ENCODE peak calls at places on chromosomes 2 and 18, in seven cellular contexts. H is neural crest cell; Q is NCI-H69; J is CD8-positive, alpha-beta T cell; A is neuronal stem cell; P is psoas muscle; T is mucosa of gallbladder. C is an unnamed sample.

GRCh38 chr18:34595673-34596072 is 114.4 kb upstream of the DTNA start:
- DNase-seq in Q (peak), H (no peak), T (no peak), P (no peak), A (no peak), J (no peak), C (no peak)

GRCh38 chr2:119227346-119227745 is 3.7 kb downstream of the STEAP3 start:
- DNase-seq in H (no peak), J (no peak), T (no peak), P (no peak), A (no peak), Q (no peak), C (no peak)

GRCh38 chr18:45107425-45107824 is 426.7 kb downstream of the SETBP1 start:
- DNase-seq in T (no peak), J (no peak), Q (no peak), P (no peak), A (no peak), H (no peak), C (no peak)

GRCh38 chr2:15750433-15750814 is 158.8 kb downstream of the DDX1 start:
- DNase-seq in A (no peak), Q (no peak), P (no peak), H (no peak), J (no peak), T (no peak), C (no peak)

GRCh38 chr2:27303093-27304025 is 4.9 kb downstream of the UCN start:
- DNase-seq in A (no peak), J (no peak), H (peak), T (peak), P (peak), Q (peak), C (peak)

GRCh38 chr18:54740146-54740844 is 88.0 kb upstream of the RAB27B start:
- DNase-seq in T (no peak), H (no peak), A (no peak), J (no peak), P (no peak), Q (no peak), C (no peak)

GRCh38 chr2:108492364-108492763 is 41.9 kb upstream of the LIMS1 start:
- DNase-seq in P (no peak), H (no peak), J (no peak), Q (no peak), A (no peak), T (no peak), C (no peak)

GRCh38 chr18:76437011-76437410 is 58.0 kb downstream of the ZNF516 start:
- DNase-seq in T (no peak), H (no peak), Q (no peak), A (no peak), P (no peak), J (no peak), C (no peak)

C was measured in right atrium auricular region.